ENCODE peak calls at places on chromosomes 4 and X, in nine cellular contexts. L, V, M, P, S, D, E, Y and G are unnamed samples.

GRCh38 chrX:139196890-139197289 is 333.6 kb upstream of the F9 start:
- DNase-seq in L (no peak), V (no peak), M (no peak), P (no peak), S (no peak), D (no peak), E (no peak), Y (no peak), G (no peak)

GRCh38 chrX:146208821-146209220 is 391.2 kb downstream of the SLITRK2 start:
- DNase-seq in L (no peak), V (no peak), M (no peak), P (no peak), S (no peak), D (no peak), E (no peak), Y (no peak), G (no peak)

GRCh38 chr4:27366424-27366823 is 505.8 kb downstream of the STIM2 start:
- DNase-seq in L (no peak), V (no peak), M (no peak), P (no peak), S (no peak), D (peak), E (no peak), Y (no peak), G (no peak)

GRCh38 chr4:4859010-4859798 is at the start of gene MSX1:
- DNase-seq in L (peak), V (peak), M (peak), P (peak), S (peak), D (peak), E (peak), Y (peak), G (peak)

GRCh38 chr4:41142946-41143720 is 71.2 kb downstream of the APBB2 start:
- DNase-seq in L (peak), V (no peak), M (peak), P (no peak), S (no peak), D (peak), E (no peak), Y (no peak), G (no peak)

GRCh38 chrX:1416965-1417760 is 25.2 kb upstream of the SLC25A6 start:
- DNase-seq in L (no peak), V (no peak), M (no peak), P (no peak), S (no peak), D (no peak), E (no peak), Y (no peak), G (no peak)

GRCh38 chr4:45186249-45186648 is 459.9 kb upstream of the GNPDA2 start:
- DNase-seq in L (no peak), V (no peak), M (no peak), P (no peak), S (no peak), D (no peak), E (no peak), Y (no peak), G (no peak)

GRCh38 chrX:129743835-129744234 is 5.1 kb downstream of the XPNPEP2 start:
- DNase-seq in L (no peak), V (no peak), M (no peak), P (no peak), S (no peak), D (no peak), E (no peak), Y (no peak), G (no peak)

GRCh38 chrX:11190745-11191510 is 79.8 kb downstream of the HCCS start:
- DNase-seq in L (no peak), V (no peak), M (no peak), P (no peak), S (no peak), D (no peak), E (no peak), Y (no peak), G (no peak)

GRCh38 chr4:11404431-11404830 is 24.3 kb downstream of the HS3ST1 start:
- DNase-seq in L (no peak), V (no peak), M (no peak), P (no peak), S (no peak), D (no peak), E (no peak), Y (no peak), G (no peak)

GRCh38 chrX:121389976-121390709 is 342.7 kb downstream of the GLUD2 start:
- DNase-seq in L (peak), V (no peak), M (no peak), P (no peak), S (no peak), D (no peak), E (no peak), Y (no peak), G (no peak)